ENCODE peak calls at places on chromosome 13, in seven cellular contexts. T, Z, K, M, V, Y and F are unnamed samples.

GRCh38 chr13:109348514-109349340 is 437.7 kb downstream of the IRS2 start:
- DNase-seq in T (no peak), Z (peak; percentile 54), K (no peak), M (peak; percentile 48), V (peak; percentile 59), Y (no peak), F (peak; percentile 44)

GRCh38 chr13:20969182-20969581 is 66.6 kb upstream of the XPO4 start:
- DNase-seq in T (no peak), Z (peak; percentile 76), K (no peak), M (peak; percentile 43), V (peak; percentile 57), Y (no peak), F (no peak)

GRCh38 chr13:72959643-72960042 is 99.2 kb upstream of the KLF5 start:
- DNase-seq in T (no peak), Z (peak; percentile 79), K (no peak), M (peak; percentile 17), V (peak; percentile 8), Y (no peak), F (no peak)

GRCh38 chr13:40452741-40453665 is 213.4 kb downstream of the FOXO1 start:
- DNase-seq in T (no peak), Z (peak; percentile 69), K (no peak), M (peak; percentile 47), V (peak; percentile 86), Y (no peak), F (peak; percentile 8)

GRCh38 chr13:97338571-97338970 is 95.4 kb upstream of the RAP2A start:
- DNase-seq in T (no peak), Z (no peak), K (no peak), M (no peak), V (no peak), Y (no peak), F (no peak)

GRCh38 chr13:40130871-40131636 is 475.6 kb downstream of the COG6 start:
- DNase-seq in T (no peak), Z (peak; percentile 92), K (no peak), M (peak; percentile 87), V (peak; percentile 57), Y (no peak), F (peak; percentile 89)

GRCh38 chr13:80040977-80041310 is 300.0 kb downstream of the SPRY2 start:
- DNase-seq in T (no peak), Z (no peak), K (no peak), M (no peak), V (no peak), Y (no peak), F (no peak)

GRCh38 chr13:50678464-50679162 is 164.9 kb downstream of the DLEU7 start:
- DNase-seq in T (no peak), Z (peak; percentile 96), K (no peak), M (peak; percentile 85), V (peak; percentile 52), Y (no peak), F (peak; percentile 56)

GRCh38 chr13:68697551-68697950 is 1410.1 kb upstream of the ATXN8OS start:
- DNase-seq in T (no peak), Z (no peak), K (no peak), M (no peak), V (no peak), Y (no peak), F (no peak)

GRCh38 chr13:24617394-24618218 is 62.6 kb upstream of the ATP12A start:
- DNase-seq in T (no peak), Z (no peak), K (no peak), M (no peak), V (no peak), Y (no peak), F (no peak)

GRCh38 chr13:20769834-20770233 is 3.9 kb downstream of the EEF1AKMT1 start:
- DNase-seq in T (no peak), Z (no peak), K (no peak), M (no peak), V (no peak), Y (no peak), F (no peak)

GRCh38 chr13:88074794-88075509 is 403.8 kb downstream of the SLITRK5 start:
- DNase-seq in T (peak; percentile 77), Z (no peak), K (no peak), M (peak; percentile 3), V (no peak), Y (no peak), F (no peak)

GRCh38 chr13:95716231-95716630 is 39.3 kb downstream of the DNAJC3 start:
- DNase-seq in T (no peak), Z (no peak), K (no peak), M (no peak), V (no peak), Y (no peak), F (no peak)

GRCh38 chr13:20902438-20903163 is at the start of gene XPO4:
- DNase-seq in T (peak; percentile 87), Z (peak; percentile 74), K (peak; percentile 78), M (peak; percentile 78), V (peak; percentile 86), Y (no peak), F (peak; percentile 75)

GRCh38 chr13:24923305-24923640 is 159.3 kb downstream of the RNF17 start:
- DNase-seq in T (no peak), Z (peak; percentile 89), K (no peak), M (peak; percentile 88), V (peak; percentile 15), Y (no peak), F (peak; percentile 86)

GRCh38 chr13:21925720-21926119 is 254.8 kb downstream of the FGF9 start:
- DNase-seq in T (no peak), Z (no peak), K (no peak), M (no peak), V (no peak), Y (no peak), F (no peak)

GRCh38 chr13:107900775-107901174 is 314.6 kb downstream of the LIG4 start:
- DNase-seq in T (no peak), Z (peak; percentile 27), K (no peak), M (peak; percentile 83), V (peak; percentile 31), Y (no peak), F (peak; percentile 32)

GRCh38 chr13:107534548-107534947 is 680.8 kb downstream of the LIG4 start:
- DNase-seq in T (no peak), Z (no peak), K (no peak), M (peak; percentile 64), V (no peak), Y (no peak), F (peak; percentile 8)

GRCh38 chr13:96089749-96090239 is at the start of gene HS6ST3:
- DNase-seq in T (no peak), Z (peak; percentile 9), K (no peak), M (peak; percentile 10), V (peak; percentile 16), Y (peak; percentile 38), F (no peak)

GRCh38 chr13:32426981-32427851 is 714 bp downstream of the N4BP2L1 start:
- DNase-seq in T (peak; percentile 83), Z (peak; percentile 19), K (peak; percentile 61), M (peak; percentile 19), V (no peak), Y (no peak), F (no peak)

GRCh38 chr13:102328909-102329308 is 72.9 kb downstream of the FGF14 start:
- DNase-seq in T (no peak), Z (no peak), K (no peak), M (peak; percentile 9), V (no peak), Y (no peak), F (no peak)

GRCh38 chr13:25987987-25988386 is 63.8 kb downstream of the SHISA2 start:
- DNase-seq in T (no peak), Z (no peak), K (no peak), M (no peak), V (no peak), Y (no peak), F (no peak)

GRCh38 chr13:76620036-76620435 is 266.2 kb downstream of the KCTD12 start:
- DNase-seq in T (no peak), Z (peak; percentile 77), K (no peak), M (peak; percentile 82), V (no peak), Y (no peak), F (no peak)

GRCh38 chr13:76621726-76622125 is 264.5 kb downstream of the KCTD12 start:
- DNase-seq in T (no peak), Z (peak; percentile 49), K (no peak), M (no peak), V (no peak), Y (no peak), F (no peak)

GRCh38 chr13:76619631-76620030 is 266.6 kb downstream of the KCTD12 start:
- DNase-seq in T (no peak), Z (no peak), K (no peak), M (no peak), V (no peak), Y (no peak), F (no peak)

DNA sequence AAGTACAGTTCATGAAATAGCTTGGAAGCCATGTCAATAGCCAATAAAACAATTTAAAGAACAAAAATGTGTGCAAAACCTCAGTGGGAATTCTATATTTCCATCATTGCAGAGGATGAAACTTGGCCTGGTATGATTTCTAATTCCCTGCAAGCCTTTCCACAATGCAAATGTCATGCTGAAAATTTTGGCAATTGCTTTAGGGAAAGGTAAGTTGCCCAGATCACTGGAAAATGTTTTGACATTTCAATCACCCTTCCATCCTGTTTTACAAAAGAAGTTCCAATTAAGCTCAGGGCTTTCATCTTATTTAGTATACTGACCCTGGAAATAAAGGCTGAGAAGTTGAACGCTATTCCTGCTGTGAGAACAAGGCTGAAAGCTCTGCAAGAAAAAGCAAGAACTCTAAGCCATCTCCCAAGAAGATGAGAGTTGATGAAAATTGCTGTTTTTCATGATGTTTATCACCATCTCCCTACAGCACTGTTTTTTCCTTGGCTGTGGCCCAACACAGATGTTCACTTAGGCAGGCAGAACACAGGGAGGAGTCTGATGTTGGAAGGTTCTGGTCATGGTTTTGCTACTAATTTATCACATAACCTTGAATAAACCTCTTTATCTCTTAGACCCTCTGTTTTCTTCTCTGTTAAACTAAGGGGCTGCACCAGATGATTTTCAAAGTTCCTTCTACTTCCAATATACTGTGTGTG is 263.7 kb downstream of the KCTD12 start:
- DNase-seq in T (peak; percentile 70), Z (peak; percentile 58), K (no peak), M (peak; percentile 82), V (no peak), Y (no peak), F (peak; percentile 45)
- TF ChIP-seq CTCF in T (no peak), Z (no peak), K (no peak), M (no peak), V (no peak), Y (no peak), F (no peak)

GRCh38 chr13:27442797-27443196 is 7.6 kb downstream of the MTIF3 start:
- DNase-seq in T (no peak), Z (no peak), K (no peak), M (no peak), V (no peak), Y (no peak), F (no peak)
- H3K4me3 ChIP-seq in T (no peak overlapping the region), Z (no peak overlapping the region), K (no peak overlapping the region), M (no peak overlapping the region), V (no peak overlapping the region), Y (no peak overlapping the region), F (no peak overlapping the region)

DNA sequence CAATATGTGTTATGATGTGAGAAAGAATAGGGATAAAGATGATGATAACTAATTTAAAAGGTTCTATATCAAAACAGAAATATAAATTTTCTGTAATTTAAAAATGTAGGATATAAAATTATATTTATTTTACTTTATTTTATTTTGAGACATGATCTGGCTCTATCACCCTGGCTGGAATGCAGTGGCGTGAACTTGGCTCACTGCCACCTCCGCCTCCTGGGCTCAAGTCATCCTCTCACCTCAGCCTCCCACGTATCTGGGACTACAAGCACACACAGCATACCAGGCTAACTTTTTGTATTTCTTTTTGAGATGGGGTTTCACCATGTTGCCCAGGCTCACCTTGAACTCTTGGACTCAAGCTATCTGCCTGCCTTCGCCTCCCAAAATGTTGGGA is 214.9 kb upstream of the SLITRK1 start:
- DNase-seq in T (no peak), Z (no peak), K (no peak), M (no peak), V (no peak), Y (no peak), F (no peak)
- TF ChIP-seq CTCF in T (no peak), Z (no peak), K (no peak), M (no peak), V (no peak), Y (no peak), F (no peak)

GRCh38 chr13:28531956-28532225 is 37.0 kb upstream of the FLT1 start:
- DNase-seq in T (no peak), Z (no peak), K (no peak), M (no peak), V (no peak), Y (no peak), F (no peak)
- H3K4me3 ChIP-seq in T (peak overlapping the region; percentile 52), Z (peak overlapping the region; percentile 42), K (peak overlapping the region; percentile 43), M (peak overlapping the region; percentile 54), V (no peak overlapping the region), Y (peak overlapping the region; percentile 85), F (peak overlapping the region; percentile 60)